ENCODE peak calls at places on chromosomes 5 and 9, in ten cellular contexts. H is CD8-positive, alpha-beta memory T cell; T is CD4-positive, alpha-beta memory T cell; R is heart right ventricle; S is A549; B is lower leg skin; C is aorta; M is ovary; P is astrocyte of the spinal cord; N is foreskin fibroblast. Z is an unnamed sample.
A peak's percentile ranks its signal among the peaks of the same experiment; 100 is the strongest.

GRCh38 chr5:19923742-19924141 is 64.3 kb downstream of the CDH18 start:
- DNase-seq in H (no peak), T (no peak), R (no peak), S (no peak), B (no peak), C (no peak), M (no peak), P (no peak), N (peak; percentile 43), Z (no peak)

GRCh38 chr5:166088389-166089039 is 2202.9 kb upstream of the WWC1 start:
- DNase-seq in H (no peak), T (no peak), R (no peak), S (no peak), B (no peak), C (no peak), M (no peak), P (no peak), N (no peak), Z (no peak)

GRCh38 chr5:38208782-38209378 is 49.5 kb upstream of the EGFLAM start:
- DNase-seq in H (no peak), T (no peak), R (no peak), S (peak; percentile 61), B (no peak), C (no peak), M (peak; percentile 54), P (peak; percentile 43), N (peak; percentile 65), Z (peak; percentile 4)

GRCh38 chr5:102666164-102666951 is 88.7 kb upstream of the PAM start:
- DNase-seq in H (no peak), T (no peak), R (no peak), S (no peak), B (no peak), C (no peak), M (peak; percentile 19), P (no peak), N (peak; percentile 64), Z (no peak)

GRCh38 chr5:135019314-135019713 is 14.7 kb downstream of the PITX1 start:
- DNase-seq in H (no peak), T (no peak), R (no peak), S (no peak), B (no peak), C (no peak), M (no peak), P (no peak), N (no peak), Z (no peak)

GRCh38 chr9:95848764-95849163 is 26.7 kb upstream of the ERCC6L2 start:
- DNase-seq in H (no peak), T (no peak), R (no peak), S (no peak), B (no peak), C (no peak), M (no peak), P (no peak), N (no peak), Z (no peak)

GRCh38 chr5:15387931-15388330 is 112.0 kb upstream of the FBXL7 start:
- DNase-seq in H (no peak), T (no peak), R (no peak), S (no peak), B (no peak), C (no peak), M (no peak), P (no peak), N (no peak), Z (no peak)

GRCh38 chr9:113997610-113998009 is 80.5 kb downstream of the AMBP start:
- DNase-seq in H (no peak), T (no peak), R (no peak), S (no peak), B (no peak), C (no peak), M (peak; percentile 15), P (no peak), N (no peak), Z (no peak)

GRCh38 chr5:138503487-138504270 is 38.4 kb downstream of the EGR1 start:
- DNase-seq in H (no peak), T (peak; percentile 57), R (no peak), S (peak; percentile 67), B (no peak), C (no peak), M (peak; percentile 52), P (peak; percentile 69), N (peak; percentile 84), Z (peak; percentile 28)

GRCh38 chr5:1090538-1090937 is 21.3 kb downstream of the SLC12A7 start:
- DNase-seq in H (no peak), T (no peak), R (peak; percentile 70), S (no peak), B (no peak), C (no peak), M (no peak), P (no peak), N (peak; percentile 34), Z (no peak)

GRCh38 chr5:60701317-60701988 is 1.5 kb upstream of the DEPDC1B start:
- DNase-seq in H (no peak), T (no peak), R (no peak), S (no peak), B (no peak), C (no peak), M (no peak), P (no peak), N (no peak), Z (no peak)

GRCh38 chr9:83665576-83666200 is 42.1 kb downstream of the UBQLN1 start:
- DNase-seq in H (no peak), T (no peak), R (no peak), S (no peak), B (no peak), C (no peak), M (no peak), P (no peak), N (no peak), Z (no peak)

GRCh38 chr9:121681404-121681803 is 30.0 kb downstream of the DAB2IP start:
- DNase-seq in H (no peak), T (no peak), R (no peak), S (no peak), B (no peak), C (peak; percentile 20), M (no peak), P (no peak), N (no peak), Z (no peak)

GRCh38 chr9:92265159-92265558 is 28.3 kb downstream of the IARS1 start:
- DNase-seq in H (no peak), T (no peak), R (no peak), S (no peak), B (no peak), C (no peak), M (no peak), P (no peak), N (peak; percentile 82), Z (no peak)

GRCh38 chr9:119302988-119303698 is 66.1 kb downstream of the BRINP1 start:
- DNase-seq in H (no peak), T (no peak), R (no peak), S (no peak), B (no peak), C (no peak), M (no peak), P (no peak), N (peak; percentile 3), Z (no peak)

GRCh38 chr5:31707294-31707693 is 68.4 kb downstream of the PDZD2 start:
- DNase-seq in H (no peak), T (no peak), R (no peak), S (peak; percentile 3), B (no peak), C (no peak), M (no peak), P (no peak), N (no peak), Z (no peak)

GRCh38 chr5:131264453-131265200 is 774 bp downstream of the CDC42SE2 start:
- DNase-seq in H (no peak), T (no peak), R (peak; percentile 31), S (peak; percentile 47), B (no peak), C (peak; percentile 58), M (no peak), P (peak; percentile 31), N (peak; percentile 47), Z (no peak)

GRCh38 chr5:94113-94892 is 2.3 kb downstream of the PLEKHG4B start:
- DNase-seq in H (no peak), T (no peak), R (no peak), S (no peak), B (no peak), C (no peak), M (no peak), P (no peak), N (no peak), Z (no peak)

GRCh38 chr9:73701415-73702057 is 549.9 kb downstream of the ANXA1 start:
- DNase-seq in H (no peak), T (no peak), R (no peak), S (no peak), B (no peak), C (no peak), M (no peak), P (no peak), N (peak; percentile 1), Z (no peak)
- H3K4me3 ChIP-seq in H (no peak overlapping the region), T (no peak overlapping the region), R (no peak overlapping the region), S (no peak overlapping the region), B (no peak overlapping the region), C (no peak overlapping the region), M (no peak overlapping the region), P (no peak overlapping the region), N (no peak overlapping the region), Z (no peak overlapping the region)

DNA sequence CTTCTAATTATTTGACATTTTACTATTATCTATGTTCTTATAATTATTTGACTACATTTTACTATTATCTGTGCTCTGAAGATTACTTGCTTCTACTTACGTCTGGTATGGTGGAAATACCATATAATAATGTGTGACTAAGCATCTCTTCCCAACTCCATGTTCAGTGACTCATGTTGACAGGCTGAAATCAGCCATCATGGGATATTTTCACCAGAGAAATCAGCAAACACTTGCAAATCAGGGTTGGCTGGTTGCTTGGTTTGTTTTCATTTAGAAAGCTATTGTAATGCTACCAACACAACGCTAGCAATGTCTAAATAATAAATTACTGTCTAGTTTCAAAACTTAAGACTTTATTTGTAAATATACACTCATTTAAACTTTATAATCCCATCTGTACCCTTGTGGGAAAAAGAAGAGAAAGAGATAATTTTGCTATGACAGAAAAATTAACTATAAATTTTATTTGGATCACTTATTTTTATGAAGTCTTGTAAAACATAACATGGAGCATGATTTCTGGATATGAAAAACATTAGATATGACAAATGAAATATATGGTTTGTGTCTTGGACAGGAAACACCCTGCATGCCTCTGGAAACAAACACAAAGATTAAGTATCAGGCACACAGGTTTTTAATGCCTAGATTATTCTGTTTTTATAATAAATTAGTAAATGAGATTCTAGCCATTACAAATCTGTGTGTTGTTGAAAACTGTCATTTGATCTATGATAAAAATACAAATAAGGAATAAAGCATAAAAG is 337.6 kb downstream of the BNC2 start:
- DNase-seq in H (no peak), T (no peak), R (no peak), S (peak; percentile 62), B (no peak), C (no peak), M (no peak), P (peak; percentile 82), N (peak; percentile 86), Z (peak; percentile 63)
- H3K4me3 ChIP-seq in H (no peak overlapping the region), T (no peak overlapping the region), R (no peak overlapping the region), S (no peak overlapping the region), B (no peak overlapping the region), C (no peak overlapping the region), M (no peak overlapping the region), P (no peak overlapping the region), N (no peak overlapping the region), Z (no peak overlapping the region)

GRCh38 chr5:66958126-66958983 is 238.2 kb downstream of the CD180 start:
- DNase-seq in H (no peak), T (no peak), R (no peak), S (no peak), B (no peak), C (no peak), M (no peak), P (peak; percentile 80), N (peak; percentile 81), Z (peak; percentile 47)
- H3K4me3 ChIP-seq in H (no peak overlapping the region), T (no peak overlapping the region), R (peak overlapping the region; percentile 0), S (peak overlapping the region; percentile 27), B (no peak overlapping the region), C (peak overlapping the region; percentile 51), M (peak overlapping the region; percentile 35), P (peak overlapping the region; percentile 56), N (peak overlapping the region; percentile 56), Z (peak overlapping the region; percentile 55)

GRCh38 chr5:39433123-39433522 is 8.3 kb upstream of the DAB2 start:
- DNase-seq in H (no peak), T (no peak), R (no peak), S (no peak), B (no peak), C (no peak), M (no peak), P (no peak), N (no peak), Z (no peak)
- H3K4me3 ChIP-seq in H (no peak overlapping the region), T (no peak overlapping the region), R (no peak overlapping the region), S (no peak overlapping the region), B (no peak overlapping the region), C (no peak overlapping the region), M (no peak overlapping the region), P (no peak overlapping the region), N (no peak overlapping the region), Z (no peak overlapping the region)

Z was measured in skeletal muscle cell.